ENCODE peak calls at places on chromosomes 11 and 22, in eight cellular contexts. W, A, B, Z, U, Y, Q and G are unnamed samples.

GRCh38 chr11:57804466-57804865 is 42.9 kb downstream of the CTNND1 start:
- DNase-seq in W (no peak), A (no peak), B (no peak), Z (no peak), U (no peak), Y (no peak), Q (no peak), G (no peak)

GRCh38 chr22:42262964-42263363 is 7.5 kb downstream of the TCF20 start:
- DNase-seq in W (no peak), A (peak), B (no peak), Z (no peak), U (no peak), Y (no peak), Q (no peak), G (no peak)

GRCh38 chr11:58640386-58641023 is 18.0 kb downstream of the CNTF start:
- DNase-seq in W (no peak), A (no peak), B (no peak), Z (no peak), U (peak), Y (no peak), Q (no peak), G (no peak)

GRCh38 chr11:130737041-130737830 is 179.0 kb downstream of the SNX19 start:
- DNase-seq in W (no peak), A (no peak), B (no peak), Z (no peak), U (no peak), Y (no peak), Q (no peak), G (no peak)

GRCh38 chr11:10594407-10594806 is 25.9 kb upstream of the LYVE1 start:
- DNase-seq in W (no peak), A (no peak), B (no peak), Z (no peak), U (no peak), Y (no peak), Q (no peak), G (peak)

GRCh38 chr11:116397556-116398167 is 375.1 kb downstream of the BUD13 start:
- DNase-seq in W (no peak), A (no peak), B (no peak), Z (no peak), U (no peak), Y (no peak), Q (no peak), G (no peak)

GRCh38 chr11:10413268-10413667 is 41.8 kb upstream of the AMPD3 start:
- DNase-seq in W (peak), A (no peak), B (no peak), Z (no peak), U (peak), Y (no peak), Q (peak), G (peak)

GRCh38 chr11:111001091-111001430 is 244.5 kb upstream of the POU2AF2 start:
- DNase-seq in W (no peak), A (no peak), B (no peak), Z (no peak), U (no peak), Y (no peak), Q (no peak), G (no peak)

GRCh38 chr11:61529537-61530225 is 21.1 kb downstream of the LRRC10B start:
- DNase-seq in W (no peak), A (no peak), B (no peak), Z (peak), U (no peak), Y (peak), Q (no peak), G (no peak)

GRCh38 chr11:15826826-15827225 is 529.5 kb downstream of the SOX6 start:
- DNase-seq in W (no peak), A (no peak), B (peak), Z (peak), U (peak), Y (peak), Q (peak), G (peak)

GRCh38 chr11:87878373-87878779 is 296.9 kb downstream of the RAB38 start:
- DNase-seq in W (peak), A (no peak), B (no peak), Z (no peak), U (peak), Y (no peak), Q (no peak), G (peak)

GRCh38 chr11:133860151-133860550 is 14.8 kb upstream of the SPATA19 start:
- DNase-seq in W (no peak), A (no peak), B (no peak), Z (no peak), U (no peak), Y (no peak), Q (no peak), G (no peak)

GRCh38 chr11:133865466-133865865 is 20.2 kb upstream of the SPATA19 start:
- DNase-seq in W (no peak), A (no peak), B (no peak), Z (no peak), U (no peak), Y (no peak), Q (no peak), G (no peak)

GRCh38 chr11:133864756-133865155 is 19.4 kb upstream of the SPATA19 start:
- DNase-seq in W (no peak), A (no peak), B (no peak), Z (no peak), U (no peak), Y (no peak), Q (no peak), G (no peak)
- H3K4me3 ChIP-seq in W (no peak), A (no peak), B (no peak), Z (no peak), U (no peak), Y (no peak), Q (no peak), G (no peak)

GRCh38 chr11:65292866-65293265 is 21.8 kb upstream of the CDC42EP2 start:
- DNase-seq in W (no peak), A (no peak), B (no peak), Z (no peak), U (no peak), Y (no peak), Q (no peak), G (no peak)

GRCh38 chr11:65290448-65291165 is 24.1 kb upstream of the CDC42EP2 start:
- DNase-seq in W (peak), A (peak), B (no peak), Z (peak), U (peak), Y (peak), Q (peak), G (peak)

GRCh38 chr11:65293909-65294381 is 20.7 kb upstream of the CDC42EP2 start:
- DNase-seq in W (no peak), A (peak), B (no peak), Z (peak), U (no peak), Y (no peak), Q (peak), G (no peak)

GRCh38 chr11:65288706-65289536 is 25.7 kb upstream of the CDC42EP2 start:
- DNase-seq in W (peak), A (peak), B (no peak), Z (peak), U (no peak), Y (no peak), Q (no peak), G (peak)

DNA sequence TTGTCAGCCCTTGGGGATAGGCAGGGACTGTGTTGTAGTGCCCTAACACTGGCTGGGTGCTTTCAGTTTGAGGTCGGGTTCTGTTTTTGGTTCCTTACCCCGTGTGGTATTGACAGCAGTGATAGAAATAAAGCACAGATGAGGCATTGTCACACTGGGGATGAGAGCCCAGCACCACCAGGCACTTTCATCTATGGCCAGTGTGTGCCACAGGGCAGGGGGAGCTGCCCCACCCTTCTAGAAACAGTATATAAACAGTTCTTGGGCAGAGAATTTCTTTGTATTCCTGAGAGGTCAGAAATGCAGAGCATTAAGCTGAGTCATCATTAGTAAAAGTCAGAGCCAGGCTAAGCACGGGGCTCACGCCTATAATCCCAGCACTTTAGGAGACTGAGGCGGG is 23.1 kb upstream of the CDC42EP2 start:
- DNase-seq in W (peak), A (no peak), B (no peak), Z (no peak), U (no peak), Y (no peak), Q (no peak), G (peak)
- H3K4me3 ChIP-seq in W (peak), A (peak), B (peak), Z (peak), U (no peak), Y (no peak), Q (no peak), G (no peak)

GRCh38 chr11:79441159-79441875 is 487 bp upstream of the TENM4 start:
- DNase-seq in W (no peak), A (no peak), B (no peak), Z (no peak), U (peak), Y (no peak), Q (peak), G (no peak)
- H3K4me3 ChIP-seq in W (peak), A (peak), B (peak), Z (peak), U (no peak), Y (peak), Q (peak), G (peak)

DNA sequence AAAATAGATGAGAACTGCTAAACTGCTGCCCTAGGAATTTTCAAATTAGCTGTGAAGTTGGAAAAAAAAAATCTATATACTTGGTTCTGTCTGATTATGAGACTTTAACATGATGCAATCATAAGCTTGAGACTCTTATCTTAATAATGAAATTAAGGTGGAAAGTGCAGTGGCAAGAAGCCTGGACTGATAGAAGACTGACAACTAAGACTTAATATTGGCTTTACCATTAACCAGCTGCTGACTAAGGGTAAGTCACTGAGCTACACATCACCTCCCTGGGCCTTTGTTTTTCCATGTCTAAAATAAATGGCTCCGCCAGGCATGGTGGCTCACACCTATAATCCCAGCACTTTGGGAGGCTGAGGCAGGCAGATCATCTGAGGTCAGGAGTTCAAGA is 56.9 kb downstream of the SLC35F2 start:
- DNase-seq in W (no peak), A (no peak), B (no peak), Z (no peak), U (no peak), Y (no peak), Q (no peak), G (no peak)
- H3K4me3 ChIP-seq in W (no peak), A (no peak), B (no peak), Z (no peak), U (no peak), Y (no peak), Q (no peak), G (no peak)

GRCh38 chr22:39569066-39569465 is 1.5 kb upstream of the CACNA1I start:
- DNase-seq in W (no peak), A (no peak), B (no peak), Z (no peak), U (no peak), Y (no peak), Q (no peak), G (no peak)

GRCh38 chr22:39568278-39568981 is 2.1 kb upstream of the CACNA1I start:
- DNase-seq in W (no peak), A (no peak), B (no peak), Z (no peak), U (no peak), Y (no peak), Q (no peak), G (no peak)

GRCh38 chr22:39571538-39571937 is 985 bp downstream of the CACNA1I start:
- DNase-seq in W (no peak), A (no peak), B (no peak), Z (no peak), U (no peak), Y (no peak), Q (no peak), G (no peak)

GRCh38 chr22:39570665-39571064 is at the start of gene CACNA1I:
- DNase-seq in W (no peak), A (no peak), B (no peak), Z (no peak), U (no peak), Y (no peak), Q (no peak), G (no peak)

DNA sequence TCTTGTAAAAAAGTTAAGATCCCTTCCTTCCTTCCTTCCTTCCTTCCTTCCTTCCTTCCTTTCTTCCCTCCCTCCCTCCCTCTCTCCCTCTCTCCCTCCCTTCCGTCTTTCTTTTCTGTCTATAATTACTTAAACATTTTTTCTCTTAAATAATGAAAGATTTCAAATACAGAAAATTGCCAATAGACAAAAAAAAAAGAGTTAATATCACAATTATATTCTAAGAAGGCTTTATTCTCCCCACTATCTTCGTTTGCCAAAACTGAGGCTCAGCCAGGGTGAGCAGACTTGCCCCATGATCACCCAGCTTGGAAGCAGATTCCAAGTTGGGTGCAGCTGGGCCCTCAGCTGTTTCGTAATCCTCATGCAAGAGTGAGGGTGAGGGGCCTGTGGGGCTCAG is 327 bp upstream of the CACNA1I start:
- DNase-seq in W (no peak), A (no peak), B (no peak), Z (no peak), U (no peak), Y (no peak), Q (no peak), G (no peak)
- H3K4me3 ChIP-seq in W (no peak), A (no peak), B (no peak), Z (no peak), U (no peak), Y (no peak), Q (no peak), G (no peak)

DNA sequence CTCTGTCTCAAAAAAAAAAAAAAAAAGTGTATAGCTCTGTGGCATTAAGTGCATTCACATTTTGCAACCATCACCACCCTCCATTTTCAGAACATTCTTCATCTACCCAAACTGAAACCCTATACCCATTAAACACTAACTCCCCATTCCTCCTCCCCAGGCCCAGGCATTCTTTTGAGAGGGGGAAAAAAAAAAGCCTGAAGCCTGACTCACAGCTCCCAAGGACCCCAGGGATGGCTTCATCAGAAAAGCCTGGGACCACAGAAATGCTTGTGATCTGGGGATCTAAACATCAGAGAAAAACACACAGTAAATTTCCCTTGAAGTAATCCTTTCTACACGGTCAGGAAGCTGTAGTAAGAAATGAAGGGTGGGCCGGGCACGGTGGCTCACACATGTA is 10.7 kb upstream of the GTSE1 start:
- DNase-seq in W (no peak), A (no peak), B (no peak), Z (no peak), U (no peak), Y (no peak), Q (no peak), G (no peak)
- H3K4me3 ChIP-seq in W (no peak), A (no peak), B (no peak), Z (no peak), U (no peak), Y (no peak), Q (no peak), G (no peak)